ENCODE peak calls at places on chromosomes 4 and X, in five cellular contexts. One of them, this sample, is unnamed. For H3K4me1, the result is how much of the 10 kb centered on the place peaks cover.

GRCh38 chr4:168453146-168453545 is 27.1 kb downstream of the DDX60L start:
- DNase-seq in tibial nerve: no peak
- DNase-seq in stomach: no peak
- DNase-seq in ovary: no peak
- DNase-seq in MM.1S: no peak
- DNase-seq in this sample: no peak

GRCh38 chrX:107738768-107739167 is 36.8 kb downstream of the TSC22D3 start:
- DNase-seq in tibial nerve: no peak
- DNase-seq in stomach: no peak
- DNase-seq in ovary: no peak
- DNase-seq in MM.1S: no peak
- DNase-seq in this sample: no peak

GRCh38 chrX:16722481-16722880 is 3.1 kb downstream of the SYAP1 start:
- DNase-seq in tibial nerve: no peak
- DNase-seq in stomach: no peak
- DNase-seq in ovary: no peak
- DNase-seq in MM.1S: no peak
- DNase-seq in this sample: no peak

GRCh38 chrX:107731831-107732502 is 43.6 kb downstream of the TSC22D3 start:
- DNase-seq in tibial nerve: peak
- DNase-seq in stomach: peak
- DNase-seq in ovary: peak
- DNase-seq in MM.1S: no peak
- DNase-seq in this sample: no peak

GRCh38 chr4:122875949-122876348 is 46.4 kb downstream of the NUDT6 start:
- DNase-seq in tibial nerve: no peak
- DNase-seq in stomach: no peak
- DNase-seq in ovary: no peak
- DNase-seq in MM.1S: no peak
- DNase-seq in this sample: no peak

GRCh38 chr4:184616633-184617471 is 32.4 kb downstream of the CASP3 start:
- DNase-seq in tibial nerve: no peak
- DNase-seq in stomach: no peak
- DNase-seq in ovary: no peak
- DNase-seq in MM.1S: peak
- DNase-seq in this sample: no peak

GRCh38 chrX:8743126-8743732 is 11.3 kb upstream of the ANOS1 start:
- DNase-seq in tibial nerve: peak
- DNase-seq in stomach: peak
- DNase-seq in ovary: peak
- DNase-seq in MM.1S: peak
- DNase-seq in this sample: no peak

GRCh38 chrX:110568396-110568795 is 209.7 kb downstream of the RTL9 start:
- DNase-seq in tibial nerve: no peak
- DNase-seq in stomach: no peak
- DNase-seq in ovary: no peak
- DNase-seq in MM.1S: no peak
- DNase-seq in this sample: no peak

GRCh38 chr4:129254126-129254525 is 158.2 kb downstream of the C4orf33 start:
- DNase-seq in tibial nerve: no peak
- DNase-seq in stomach: no peak
- DNase-seq in ovary: no peak
- DNase-seq in MM.1S: no peak
- DNase-seq in this sample: no peak

GRCh38 chr4:172573899-172574298 is 594.7 kb upstream of the GALNT7 start:
- DNase-seq in tibial nerve: no peak
- DNase-seq in stomach: no peak
- DNase-seq in ovary: no peak
- DNase-seq in MM.1S: no peak
- DNase-seq in this sample: no peak

GRCh38 chr4:28267166-28267565 is 1406.5 kb downstream of the STIM2 start:
- DNase-seq in tibial nerve: no peak
- DNase-seq in stomach: no peak
- DNase-seq in ovary: no peak
- DNase-seq in MM.1S: no peak
- DNase-seq in this sample: no peak

GRCh38 chrX:567891-568290 is 62.7 kb upstream of the SHOX start:
- DNase-seq in tibial nerve: no peak
- DNase-seq in stomach: no peak
- DNase-seq in ovary: no peak
- DNase-seq in MM.1S: no peak
- DNase-seq in this sample: no peak

GRCh38 chr4:576991-577498 is 950 bp upstream of the TMEM271 start:
- DNase-seq in tibial nerve: no peak
- DNase-seq in stomach: no peak
- DNase-seq in ovary: no peak
- DNase-seq in MM.1S: no peak
- DNase-seq in this sample: no peak

GRCh38 chr4:9771069-9771468 is 10.4 kb upstream of the DRD5 start:
- DNase-seq in tibial nerve: no peak
- DNase-seq in stomach: no peak
- DNase-seq in ovary: no peak
- DNase-seq in MM.1S: no peak
- DNase-seq in this sample: no peak

GRCh38 chr4:77629885-77630284 is 24.3 kb downstream of the CXCL13 start:
- DNase-seq in tibial nerve: no peak
- DNase-seq in stomach: no peak
- DNase-seq in ovary: no peak
- DNase-seq in MM.1S: no peak
- DNase-seq in this sample: no peak

GRCh38 chr4:17173300-17173699 is 274.9 kb upstream of the LDB2 start:
- DNase-seq in tibial nerve: no peak
- DNase-seq in stomach: no peak
- DNase-seq in ovary: no peak
- DNase-seq in MM.1S: no peak
- DNase-seq in this sample: no peak

GRCh38 chr4:179095585-179096228 is 1653.5 kb upstream of the AGA start:
- DNase-seq in tibial nerve: no peak
- DNase-seq in stomach: no peak
- DNase-seq in ovary: no peak
- DNase-seq in MM.1S: peak
- DNase-seq in this sample: no peak

GRCh38 chr4:8171941-8172924 is 13.6 kb upstream of the ABLIM2 start:
- DNase-seq in tibial nerve: no peak
- DNase-seq in stomach: no peak
- DNase-seq in ovary: no peak
- DNase-seq in MM.1S: no peak
- DNase-seq in this sample: no peak

GRCh38 chr4:123994917-123995316 is 598.3 kb downstream of the SPRY1 start:
- DNase-seq in tibial nerve: no peak
- DNase-seq in stomach: no peak
- DNase-seq in ovary: no peak
- DNase-seq in MM.1S: no peak
- DNase-seq in this sample: no peak

GRCh38 chrX:47836164-47837072 is at the start of gene ZNF81:
- DNase-seq in tibial nerve: peak
- DNase-seq in stomach: peak
- DNase-seq in ovary: peak
- DNase-seq in MM.1S: peak
- DNase-seq in this sample: peak

GRCh38 chr4:81424336-81424735 is 47.4 kb downstream of the RASGEF1B start:
- DNase-seq in tibial nerve: no peak
- DNase-seq in stomach: no peak
- DNase-seq in ovary: no peak
- DNase-seq in MM.1S: no peak
- DNase-seq in this sample: no peak

GRCh38 chrX:48996969-48997368 is 5.1 kb downstream of the GRIPAP1 start:
- DNase-seq in tibial nerve: no peak
- DNase-seq in stomach: no peak
- DNase-seq in ovary: peak
- DNase-seq in MM.1S: no peak
- DNase-seq in this sample: no peak

GRCh38 chrX:53882331-53882730 is 161.9 kb downstream of the PHF8 start:
- DNase-seq in tibial nerve: no peak
- DNase-seq in stomach: no peak
- DNase-seq in ovary: no peak
- DNase-seq in MM.1S: no peak
- DNase-seq in this sample: no peak

GRCh38 chr4:173301518-173302201 is 32.5 kb downstream of the HMGB2 start:
- DNase-seq in tibial nerve: no peak
- DNase-seq in stomach: no peak
- DNase-seq in ovary: no peak
- DNase-seq in MM.1S: peak
- DNase-seq in this sample: no peak

GRCh38 chr4:112321768-112322684 is 24.9 kb downstream of the ALPK1 start:
- DNase-seq in tibial nerve: peak
- DNase-seq in stomach: peak
- DNase-seq in ovary: peak
- DNase-seq in MM.1S: peak
- DNase-seq in this sample: no peak

GRCh38 chrX:82757614-82758013 is 750.5 kb upstream of the POU3F4 start:
- DNase-seq in tibial nerve: no peak
- DNase-seq in stomach: no peak
- DNase-seq in ovary: no peak
- DNase-seq in MM.1S: no peak
- DNase-seq in this sample: no peak

GRCh38 chrX:38327007-38327774 is at the start of gene RPGR:
- DNase-seq in tibial nerve: peak
- DNase-seq in stomach: peak
- DNase-seq in ovary: peak
- DNase-seq in MM.1S: peak
- DNase-seq in this sample: peak

GRCh38 chrX:68658530-68658929 is 11.1 kb downstream of the STARD8 start:
- DNase-seq in tibial nerve: no peak
- DNase-seq in stomach: no peak
- DNase-seq in ovary: peak
- DNase-seq in MM.1S: no peak
- DNase-seq in this sample: no peak

GRCh38 chrX:38754102-38754790 is 47.0 kb upstream of the MID1IP1 start:
- DNase-seq in tibial nerve: peak
- DNase-seq in stomach: no peak
- DNase-seq in ovary: no peak
- DNase-seq in MM.1S: peak
- DNase-seq in this sample: no peak

GRCh38 chr4:27007507-27007906 is 146.9 kb downstream of the STIM2 start:
- DNase-seq in tibial nerve: no peak
- DNase-seq in stomach: no peak
- DNase-seq in ovary: no peak
- DNase-seq in MM.1S: no peak
- DNase-seq in this sample: no peak

GRCh38 chr4:183876268-183876934 is 28.7 kb upstream of the STOX2 start:
- DNase-seq in tibial nerve: no peak
- DNase-seq in stomach: peak
- DNase-seq in ovary: peak
- DNase-seq in MM.1S: no peak
- DNase-seq in this sample: no peak

GRCh38 chr4:1597021-1597931 is 86.8 kb downstream of the FAM53A start:
- DNase-seq in tibial nerve: no peak
- DNase-seq in stomach: no peak
- DNase-seq in ovary: peak
- DNase-seq in MM.1S: no peak
- DNase-seq in this sample: no peak

GRCh38 chr4:5789141-5789540 is 78.1 kb downstream of the EVC start:
- DNase-seq in tibial nerve: no peak
- DNase-seq in stomach: no peak
- DNase-seq in ovary: peak
- DNase-seq in MM.1S: no peak
- DNase-seq in this sample: no peak

GRCh38 chrX:130984782-130985181 is 73.4 kb upstream of the ARHGAP36 start:
- DNase-seq in tibial nerve: no peak
- DNase-seq in stomach: no peak
- DNase-seq in ovary: no peak
- DNase-seq in MM.1S: no peak
- DNase-seq in this sample: no peak

GRCh38 chr4:112956458-112956857 is 93.0 kb upstream of the ANK2 start:
- DNase-seq in tibial nerve: no peak
- DNase-seq in stomach: no peak
- DNase-seq in ovary: no peak
- DNase-seq in MM.1S: no peak
- DNase-seq in this sample: no peak

GRCh38 chrX:136750364-136750763 is 30.4 kb downstream of the ARHGEF6 start:
- DNase-seq in tibial nerve: no peak
- DNase-seq in stomach: no peak
- DNase-seq in ovary: no peak
- DNase-seq in MM.1S: no peak
- DNase-seq in this sample: no peak
- H3K4me1 ChIP-seq in tibial nerve: under half
- H3K4me1 ChIP-seq in stomach: under half
- H3K4me1 ChIP-seq in ovary: under half
- H3K4me1 ChIP-seq in MM.1S: under half
- H3K4me1 ChIP-seq in this sample: under half

DNA sequence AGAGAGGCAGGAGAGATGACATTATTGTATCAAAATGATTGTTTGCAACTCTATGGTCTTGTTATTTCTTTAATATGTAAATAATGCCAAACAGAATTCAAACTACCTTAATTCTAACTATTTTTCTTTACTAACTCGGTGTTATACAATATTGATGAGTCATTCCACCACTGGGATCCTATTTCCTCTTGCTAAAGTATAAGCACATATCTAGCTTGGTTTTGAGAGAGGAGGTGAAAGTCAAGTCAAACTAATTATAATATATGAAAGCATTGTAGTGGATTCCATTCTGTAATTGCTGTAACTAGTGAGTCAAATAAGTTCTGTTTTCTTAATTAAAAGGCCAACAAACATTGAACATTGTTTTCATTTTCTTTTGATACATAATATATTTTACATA is 837.6 kb downstream of the PDHA2 start:
- DNase-seq in tibial nerve: no peak
- DNase-seq in stomach: no peak
- DNase-seq in ovary: no peak
- DNase-seq in MM.1S: no peak
- DNase-seq in this sample: no peak
- H3K27ac ChIP-seq in tibial nerve: no peak
- H3K27ac ChIP-seq in stomach: no peak
- H3K27ac ChIP-seq in ovary: no peak
- H3K27ac ChIP-seq in MM.1S: no peak
- H3K27ac ChIP-seq in this sample: no peak

DNA sequence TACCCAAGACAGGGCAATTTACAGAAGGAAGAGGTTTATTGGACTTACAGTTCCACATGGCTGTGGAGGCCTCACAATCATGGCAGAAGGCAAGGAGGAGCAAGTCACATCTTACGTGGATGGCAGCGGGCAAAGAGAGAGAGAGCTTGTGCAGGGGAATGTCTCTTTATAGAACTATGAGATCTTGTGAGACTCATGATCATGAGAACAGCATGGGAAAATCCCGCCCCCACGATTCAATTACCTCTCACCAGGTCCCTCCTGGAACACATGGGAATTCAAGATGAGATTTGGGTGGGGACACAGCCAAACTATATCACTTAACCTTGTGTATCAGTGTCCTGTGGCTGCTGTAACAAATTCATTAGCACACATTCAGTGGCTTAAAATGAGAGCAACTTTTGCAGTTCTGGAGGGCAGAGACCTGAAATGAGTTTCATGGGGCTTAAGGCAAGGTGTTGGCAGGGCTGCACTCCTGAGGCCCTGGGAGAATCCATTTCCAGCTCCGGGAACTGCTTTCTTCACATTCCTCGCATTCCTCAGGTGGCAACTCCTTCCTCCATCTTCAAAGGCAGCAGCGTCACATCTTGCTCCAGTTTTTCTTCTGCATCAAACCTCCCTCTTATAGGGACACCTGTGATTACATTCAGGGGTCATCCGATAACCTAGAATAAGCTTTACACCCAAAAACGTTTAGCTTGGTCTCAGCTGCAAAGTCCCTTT is 22.3 kb upstream of the NSG1 start:
- DNase-seq in tibial nerve: no peak
- DNase-seq in stomach: no peak
- DNase-seq in ovary: no peak
- DNase-seq in MM.1S: no peak
- DNase-seq in this sample: no peak
- H3K4me1 ChIP-seq in tibial nerve: under half
- H3K4me1 ChIP-seq in stomach: under half
- H3K4me1 ChIP-seq in ovary: under half
- H3K4me1 ChIP-seq in MM.1S: under half
- H3K4me1 ChIP-seq in this sample: under half

GRCh38 chr4:143531773-143532491 is 18.4 kb downstream of the SMARCA5 start:
- DNase-seq in tibial nerve: no peak
- DNase-seq in stomach: no peak
- DNase-seq in ovary: no peak
- DNase-seq in MM.1S: no peak
- DNase-seq in this sample: no peak
- H3K27ac ChIP-seq in tibial nerve: no peak
- H3K27ac ChIP-seq in stomach: no peak
- H3K27ac ChIP-seq in ovary: no peak
- H3K27ac ChIP-seq in MM.1S: no peak
- H3K27ac ChIP-seq in this sample: no peak